ENCODE peak calls at places on chromosomes 13 and 19, in nine cellular contexts. F is Panc1, V is HCT116, O is stomach, G is GM12891, M is prostate gland, J is H1, S is breast epithelium, B is GM12878. H is an unnamed sample.
A peak's percentile ranks its signal among the peaks of the same experiment; 100 is the strongest.

GRCh38 chr13:80339578-80339840 is 1.4 kb downstream of the SPRY2 start:
- DNase-seq in F (no peak), V (no peak), O (no peak), G (no peak), M (peak; percentile 8), J (no peak), S (no peak), B (no peak), H (no peak)

GRCh38 chr19:5789886-5790572 is 934 bp downstream of the DUS3L start:
- DNase-seq in F (no peak), V (no peak), O (no peak), G (no peak), M (peak; percentile 26), J (no peak), S (peak; percentile 34), B (no peak), H (peak; percentile 85)

GRCh38 chr19:14404322-14404721 is 14.8 kb downstream of the DDX39A start:
- DNase-seq in F (no peak), V (no peak), O (no peak), G (no peak), M (no peak), J (no peak), S (no peak), B (no peak), H (no peak)

GRCh38 chr19:36008336-36008978 is at the start of gene SYNE4:
- DNase-seq in F (no peak), V (peak; percentile 75), O (peak; percentile 78), G (no peak), M (peak; percentile 84), J (no peak), S (peak; percentile 82), B (no peak), H (no peak)

GRCh38 chr19:1523412-1524205 is at the start of gene PLK5:
- DNase-seq in F (no peak), V (no peak), O (no peak), G (no peak), M (no peak), J (no peak), S (no peak), B (no peak), H (no peak)

GRCh38 chr19:41691268-41691970 is 3.3 kb upstream of the CEACAM7 start:
- DNase-seq in F (peak; percentile 28), V (no peak), O (peak; percentile 45), G (no peak), M (no peak), J (no peak), S (no peak), B (no peak), H (no peak)

GRCh38 chr19:54154603-54155345 is 4.7 kb downstream of the LENG1 start:
- DNase-seq in F (no peak), V (no peak), O (no peak), G (no peak), M (no peak), J (no peak), S (no peak), B (no peak), H (no peak)

GRCh38 chr19:13613447-13613846 is 107.2 kb upstream of the CACNA1A start:
- DNase-seq in F (no peak), V (no peak), O (no peak), G (no peak), M (no peak), J (no peak), S (no peak), B (no peak), H (no peak)

GRCh38 chr19:41427647-41428480 is 690 bp upstream of the B3GNT8 start:
- DNase-seq in F (no peak), V (no peak), O (no peak), G (no peak), M (peak; percentile 65), J (no peak), S (no peak), B (no peak), H (no peak)

GRCh38 chr13:80033286-80033685 is 307.6 kb downstream of the SPRY2 start:
- DNase-seq in F (no peak), V (no peak), O (no peak), G (no peak), M (no peak), J (no peak), S (no peak), B (no peak), H (no peak)

GRCh38 chr19:37413243-37414084 is 42.6 kb downstream of the ZNF527 start:
- DNase-seq in F (no peak), V (no peak), O (no peak), G (no peak), M (no peak), J (no peak), S (no peak), B (no peak), H (no peak)

GRCh38 chr13:27619711-27620376 is 485 bp downstream of the LNX2 start:
- DNase-seq in F (no peak), V (no peak), O (no peak), G (peak; percentile 37), M (peak; percentile 30), J (no peak), S (peak; percentile 22), B (no peak), H (peak; percentile 93)

GRCh38 chr19:53076984-53077383 is 26.2 kb downstream of the ZNF160 start:
- DNase-seq in F (no peak), V (no peak), O (no peak), G (no peak), M (peak; percentile 19), J (peak; percentile 79), S (no peak), B (no peak), H (no peak)

GRCh38 chr19:49057636-49058234 is at the start of gene CGB7:
- DNase-seq in F (no peak), V (no peak), O (peak; percentile 81), G (no peak), M (peak; percentile 74), J (no peak), S (peak; percentile 56), B (no peak), H (peak; percentile 79)

GRCh38 chr19:27618006-27618405 is 1594.9 kb downstream of the UQCRFS1 start:
- DNase-seq in F (no peak), V (no peak), O (no peak), G (no peak), M (no peak), J (no peak), S (no peak), B (no peak), H (no peak)

GRCh38 chr19:53103903-53104203 is 631 bp upstream of the ZNF160 start:
- DNase-seq in F (peak; percentile 39), V (no peak), O (no peak), G (no peak), M (no peak), J (no peak), S (no peak), B (no peak), H (no peak)

DNA sequence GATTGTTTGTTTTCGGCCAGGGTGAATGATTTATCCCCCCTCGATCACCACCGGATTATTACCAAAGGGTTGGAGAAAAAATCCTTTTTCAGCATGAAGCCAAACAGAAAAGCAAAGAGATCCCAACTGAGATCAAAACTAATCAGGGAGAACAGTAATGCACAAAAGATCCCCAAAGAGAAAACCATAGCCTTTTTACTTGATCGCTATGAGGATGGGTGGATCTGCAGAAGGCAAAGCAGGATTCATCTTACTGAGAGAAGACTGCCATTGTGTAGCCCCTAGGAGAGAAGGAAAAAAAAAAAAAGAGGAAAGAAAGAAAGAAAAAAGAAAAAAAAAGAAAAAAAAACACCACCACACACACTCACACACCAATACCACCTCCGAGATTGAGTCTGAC is at the start of gene FGF14:
- DNase-seq in F (no peak), V (no peak), O (no peak), G (no peak), M (no peak), J (no peak), S (no peak), B (no peak), H (no peak)
- TF ChIP-seq POLR2AphosphoS5 in F (no peak), V (no peak), O (no peak), G (no peak), M (no peak), J (no peak), S (no peak), B (no peak), H (no peak)

DNA sequence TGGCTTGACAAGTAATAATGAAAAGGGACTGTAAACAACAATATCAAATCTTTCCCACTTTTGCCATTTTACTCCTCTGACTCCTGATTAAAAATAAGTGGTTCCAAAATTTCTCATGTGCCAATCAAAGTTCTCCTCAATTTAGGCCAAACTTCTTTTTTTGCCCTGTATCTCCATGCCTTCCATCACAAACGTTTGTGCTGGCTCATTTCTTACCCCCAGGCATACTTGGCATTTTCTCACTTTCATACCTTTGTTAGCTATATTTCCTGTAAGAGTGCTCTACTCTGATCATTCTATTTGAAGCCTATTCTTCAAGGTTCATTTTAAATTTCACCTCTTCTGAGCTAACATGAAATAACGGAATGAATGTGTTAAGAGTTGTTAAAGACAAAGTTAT is 10.0 kb upstream of the FNDC3A start:
- DNase-seq in F (no peak), V (no peak), O (no peak), G (no peak), M (no peak), J (no peak), S (no peak), B (no peak), H (no peak)
- TF ChIP-seq POLR2AphosphoS5 in F (no peak), V (no peak), O (no peak), G (no peak), M (no peak), J (no peak), S (no peak), B (no peak), H (no peak)

GRCh38 chr19:20171285-20171684 is 4.3 kb downstream of the ZNF486 start:
- DNase-seq in F (no peak), V (no peak), O (no peak), G (no peak), M (no peak), J (no peak), S (no peak), B (no peak), H (no peak)

GRCh38 chr19:20162821-20163220 is 4.2 kb upstream of the ZNF486 start:
- DNase-seq in F (no peak), V (no peak), O (no peak), G (no peak), M (no peak), J (no peak), S (no peak), B (no peak), H (peak; percentile 78)

GRCh38 chr19:20164456-20164855 is 2.6 kb upstream of the ZNF486 start:
- DNase-seq in F (no peak), V (no peak), O (no peak), G (no peak), M (no peak), J (no peak), S (no peak), B (no peak), H (no peak)

GRCh38 chr19:20165971-20166592 is 932 bp upstream of the ZNF486 start:
- DNase-seq in F (no peak), V (no peak), O (no peak), G (no peak), M (no peak), J (no peak), S (no peak), B (no peak), H (no peak)

GRCh38 chr19:20167020-20167644 is at the start of gene ZNF486:
- DNase-seq in F (peak; percentile 72), V (no peak), O (peak; percentile 97), G (peak; percentile 34), M (peak; percentile 93), J (peak; percentile 89), S (peak; percentile 98), B (no peak), H (peak; percentile 93)
- TF ChIP-seq POLR2AphosphoS5 in F (peak; percentile 89), V (no peak), O (no peak), G (peak; percentile 57), M (peak; percentile 79), J (peak; percentile 92), S (peak; percentile 58), B (no peak), H (peak; percentile 93)

GRCh38 chr13:71866173-71867091 is 572 bp downstream of the DACH1 start:
- DNase-seq in F (no peak), V (no peak), O (peak; percentile 31), G (peak; percentile 6), M (peak; percentile 27), J (no peak), S (no peak), B (no peak), H (peak; percentile 88)
- TF ChIP-seq POLR2AphosphoS5 in F (no peak), V (no peak), O (no peak), G (no peak), M (no peak), J (no peak), S (no peak), B (no peak), H (peak; percentile 27)